ENCODE peak calls at places on chromosomes 5 and 9, in ten cellular contexts. C is GM12865; I is fibroblast of lung; W is C1 segment of cervical spinal cord; K is mesothelial cell of epicardium; L is activated T-cell treated with anti-CD3 and anti-CD28 coated beads for 48 hours; D is neural crest cell; J is DMS 273 treated with DMSO at 0.1 percent for 48 hours; A is naive thymus-derived CD8-positive, alpha-beta T cell; S is AG08396. T is an unnamed sample.

GRCh38 chr5:167504276-167504675 is 787.2 kb upstream of the WWC1 start:
- DNase-seq in J (no peak), D (no peak), K (no peak), C (no peak), W (no peak), A (no peak), S (no peak), L (no peak), I (no peak), T (no peak)

GRCh38 chr9:89022902-89023301 is 31.6 kb downstream of the S1PR3 start:
- DNase-seq in I (peak), D (no peak), J (no peak), A (no peak), W (no peak), L (no peak), S (no peak), C (no peak), K (no peak), T (peak)

GRCh38 chr5:9721161-9721560 is 91.0 kb upstream of the TAS2R1 start:
- DNase-seq in J (no peak), L (no peak), D (no peak), C (no peak), S (no peak), K (no peak), W (no peak), I (no peak), A (no peak), T (no peak)

GRCh38 chr5:7850241-7850532 is 746 bp downstream of the CFAP90 start:
- DNase-seq in C (no peak), L (no peak), W (no peak), I (no peak), A (no peak), J (no peak), S (no peak), K (no peak), D (no peak), T (no peak)

GRCh38 chr5:123429993-123430392 is 6.8 kb upstream of the CEP120 start:
- DNase-seq in W (no peak), C (no peak), D (no peak), S (peak), A (no peak), J (no peak), L (no peak), K (no peak), I (peak), T (peak)

GRCh38 chr5:75568202-75568601 is 43.1 kb upstream of the ANKDD1B start:
- DNase-seq in J (no peak), K (no peak), L (no peak), I (no peak), S (no peak), D (no peak), A (no peak), C (peak), W (no peak), T (no peak)

GRCh38 chr5:76669245-76669644 is 46.0 kb upstream of the F2RL2 start:
- DNase-seq in D (no peak), A (no peak), S (no peak), C (no peak), J (no peak), K (no peak), L (no peak), W (no peak), I (no peak), T (no peak)

GRCh38 chr9:136323420-136323819 is 3.9 kb upstream of the GPSM1 start:
- DNase-seq in K (no peak), S (no peak), A (no peak), D (no peak), L (no peak), W (no peak), C (no peak), J (no peak), I (no peak), T (no peak)

GRCh38 chr5:15031180-15031579 is 159.6 kb upstream of the ANKH start:
- DNase-seq in C (no peak), J (no peak), W (no peak), K (no peak), S (no peak), I (no peak), A (no peak), L (no peak), D (no peak), T (no peak)

GRCh38 chr9:123058834-123059233 is 25.4 kb downstream of the GPR21 start:
- DNase-seq in K (no peak), A (no peak), S (peak), D (no peak), I (peak), W (no peak), J (no peak), L (no peak), C (no peak), T (no peak)

GRCh38 chr5:459562-460412 is 16.8 kb downstream of the EXOC3 start:
- DNase-seq in A (no peak), D (no peak), L (no peak), J (no peak), I (no peak), S (no peak), W (no peak), C (no peak), K (no peak), T (no peak)

GRCh38 chr9:33198163-33198562 is 31.0 kb upstream of the B4GALT1 start:
- DNase-seq in S (peak), A (no peak), W (no peak), C (no peak), I (peak), K (no peak), D (no peak), L (no peak), J (no peak), T (peak)

GRCh38 chr9:19405771-19406170 is 3.0 kb upstream of the ACER2 start:
- DNase-seq in K (no peak), I (no peak), C (no peak), J (no peak), A (no peak), L (no peak), S (no peak), D (no peak), W (no peak), T (no peak)

GRCh38 chr5:37206733-37207132 is 42.4 kb downstream of the CPLANE1 start:
- DNase-seq in A (no peak), L (no peak), I (no peak), D (no peak), C (no peak), S (no peak), K (no peak), J (no peak), W (no peak), T (no peak)

GRCh38 chr9:113583511-113584470 is 120.3 kb downstream of the RGS3 start:
- DNase-seq in J (no peak), I (no peak), W (no peak), D (no peak), K (no peak), L (no peak), A (no peak), S (no peak), C (no peak), T (no peak)

GRCh38 chr5:159017787-159018186 is 81.9 kb downstream of the EBF1 start:
- DNase-seq in A (no peak), S (no peak), D (no peak), W (no peak), L (no peak), I (peak), J (peak), K (no peak), C (no peak), T (peak)

GRCh38 chr9:81521892-81522291 is 167.5 kb downstream of the TLE1 start:
- DNase-seq in A (no peak), J (no peak), K (no peak), C (no peak), W (no peak), D (no peak), S (no peak), I (no peak), L (no peak), T (no peak)

GRCh38 chr9:128078504-128079434 is 10.7 kb downstream of the SLC25A25 start:
- DNase-seq in C (no peak), K (no peak), A (no peak), J (no peak), L (no peak), I (peak), W (no peak), D (no peak), S (no peak), T (no peak)

GRCh38 chr5:128537306-128537998 is 593 bp downstream of the FBN2 start:
- DNase-seq in L (no peak), I (peak), D (peak), S (peak), W (no peak), K (peak), A (no peak), C (no peak), J (no peak), T (no peak)

GRCh38 chr5:141960018-141960417 is 2.0 kb upstream of the PCDH12 start:
- DNase-seq in C (no peak), W (no peak), L (no peak), S (no peak), D (no peak), I (no peak), A (peak), J (no peak), K (no peak), T (no peak)

GRCh38 chr5:100252040-100252439 is 283.1 kb upstream of the FAM174A start:
- DNase-seq in J (no peak), A (no peak), I (no peak), L (no peak), C (no peak), K (no peak), W (no peak), S (no peak), D (no peak), T (no peak)

GRCh38 chr5:11311272-11311671 is 550.2 kb upstream of the DAP start:
- DNase-seq in J (no peak), A (no peak), K (no peak), D (no peak), L (no peak), S (no peak), W (no peak), I (no peak), C (no peak), T (no peak)

GRCh38 chr9:127181315-127181580 is 58.8 kb upstream of the ANGPTL2 start:
- DNase-seq in I (no peak), W (no peak), A (no peak), J (no peak), D (no peak), K (no peak), S (no peak), C (no peak), L (no peak), T (no peak)

GRCh38 chr5:112641515-112642110 is 96.1 kb upstream of the APC start:
- DNase-seq in I (no peak), J (no peak), W (no peak), L (no peak), C (no peak), A (no peak), D (no peak), K (no peak), S (no peak), T (no peak)

GRCh38 chr9:89640391-89640790 is 35.6 kb downstream of the GADD45G start:
- DNase-seq in A (no peak), C (no peak), W (no peak), S (no peak), I (no peak), L (no peak), K (no peak), J (no peak), D (no peak), T (no peak)

GRCh38 chr5:52786937-52787599 is 648 bp upstream of the ITGA1 start:
- DNase-seq in W (no peak), C (peak), K (no peak), D (no peak), I (no peak), A (peak), J (no peak), L (no peak), S (no peak), T (no peak)

GRCh38 chr5:86482008-86482407 is 135.7 kb upstream of the COX7C start:
- DNase-seq in C (no peak), A (no peak), D (no peak), S (no peak), W (no peak), K (no peak), L (no peak), J (no peak), I (no peak), T (no peak)

GRCh38 chr5:149646564-149646963 is 65.3 kb downstream of the ARHGEF37 start:
- DNase-seq in K (peak), L (no peak), W (no peak), J (no peak), C (no peak), I (peak), A (peak), D (no peak), S (no peak), T (no peak)